ENCODE peak calls at places on chromosomes 3 and 15, in four cellular contexts. One of them, this sample, is unnamed.

GRCh38 chr3:61381745-61382392 is 130.6 kb upstream of the FHIT start:
- DNase-seq in cerebellum: no peak
- DNase-seq in neural crest cell: no peak
- DNase-seq in WTC11: no peak
- DNase-seq in this sample: peak

GRCh38 chr3:33194303-33194702 is 24.3 kb downstream of the SUSD5 start:
- DNase-seq in cerebellum: no peak
- DNase-seq in neural crest cell: no peak
- DNase-seq in WTC11: no peak
- DNase-seq in this sample: no peak

GRCh38 chr3:30421261-30421660 is 185.1 kb upstream of the TGFBR2 start:
- DNase-seq in cerebellum: no peak
- DNase-seq in neural crest cell: no peak
- DNase-seq in WTC11: no peak
- DNase-seq in this sample: no peak

GRCh38 chr3:71062920-71063767 is 520.4 kb downstream of the FOXP1 start:
- DNase-seq in cerebellum: no peak
- DNase-seq in neural crest cell: no peak
- DNase-seq in WTC11: no peak
- DNase-seq in this sample: no peak

GRCh38 chr15:42332331-42332730 is 27.0 kb upstream of the CAPN3 start:
- DNase-seq in cerebellum: no peak
- DNase-seq in neural crest cell: no peak
- DNase-seq in WTC11: no peak
- DNase-seq in this sample: no peak

GRCh38 chr15:26023691-26024090 is 160.6 kb upstream of the ATP10A start:
- DNase-seq in cerebellum: no peak
- DNase-seq in neural crest cell: no peak
- DNase-seq in WTC11: no peak
- DNase-seq in this sample: no peak

GRCh38 chr15:57476533-57476975 is 100.2 kb downstream of the CGNL1 start:
- DNase-seq in cerebellum: no peak
- DNase-seq in neural crest cell: no peak
- DNase-seq in WTC11: no peak
- DNase-seq in this sample: no peak

GRCh38 chr3:172550347-172550943 is 27.2 kb upstream of the TNFSF10 start:
- DNase-seq in cerebellum: no peak
- DNase-seq in neural crest cell: no peak
- DNase-seq in WTC11: no peak
- DNase-seq in this sample: no peak

GRCh38 chr3:144361002-144361401 is 389.4 kb downstream of the DIPK2A start:
- DNase-seq in cerebellum: no peak
- DNase-seq in neural crest cell: no peak
- DNase-seq in WTC11: no peak
- DNase-seq in this sample: no peak

GRCh38 chr3:102158080-102158756 is 276.6 kb upstream of the ZPLD1 start:
- DNase-seq in cerebellum: no peak
- DNase-seq in neural crest cell: no peak
- DNase-seq in WTC11: no peak
- DNase-seq in this sample: no peak

GRCh38 chr3:2713923-2714322 is 396.3 kb downstream of the IL5RA start:
- DNase-seq in cerebellum: no peak
- DNase-seq in neural crest cell: no peak
- DNase-seq in WTC11: no peak
- DNase-seq in this sample: peak

GRCh38 chr3:86723433-86723832 is 267.5 kb downstream of the VGLL3 start:
- DNase-seq in cerebellum: no peak
- DNase-seq in neural crest cell: no peak
- DNase-seq in WTC11: no peak
- DNase-seq in this sample: no peak

GRCh38 chr3:167895684-167896083 is 160.2 kb downstream of the SERPINI1 start:
- DNase-seq in cerebellum: no peak
- DNase-seq in neural crest cell: peak
- DNase-seq in WTC11: peak
- DNase-seq in this sample: no peak

This sample was measured in Kasumi-1.